ENCODE peak calls at places on chromosomes 13 and 19, in four cellular contexts. One of them, this sample, is unnamed.
A peak's percentile ranks its signal among the peaks of the same experiment; 100 is the strongest.

GRCh38 chr19:32865326-32865725 is 4.2 kb downstream of the SLC7A9 start:
- DNase-seq in HL-60: no peak
- DNase-seq in GM12878: no peak
- DNase-seq in K562: no peak
- DNase-seq in this sample: no peak

GRCh38 chr19:14889994-14890393 is 4.1 kb upstream of the OR7A17 start:
- DNase-seq in HL-60: no peak
- DNase-seq in GM12878: no peak
- DNase-seq in K562: no peak
- DNase-seq in this sample: no peak

GRCh38 chr13:32663660-32664059 is 77.4 kb downstream of the PDS5B start:
- DNase-seq in HL-60: no peak
- DNase-seq in GM12878: no peak
- DNase-seq in K562: no peak
- DNase-seq in this sample: no peak

GRCh38 chr13:113220877-113221276 is 11.5 kb downstream of the CUL4A start:
- DNase-seq in HL-60: no peak
- DNase-seq in GM12878: no peak
- DNase-seq in K562: no peak
- DNase-seq in this sample: no peak

GRCh38 chr13:73216381-73216831 is 157.6 kb downstream of the KLF5 start:
- DNase-seq in HL-60: no peak
- DNase-seq in GM12878: no peak
- DNase-seq in K562: no peak
- DNase-seq in this sample: no peak

GRCh38 chr19:7149956-7150705 is 80.6 kb downstream of the ZNF557 start:
- DNase-seq in HL-60: no peak
- DNase-seq in GM12878: no peak
- DNase-seq in K562: no peak
- DNase-seq in this sample: no peak

GRCh38 chr13:102392810-102393209 is 9.0 kb downstream of the FGF14 start:
- DNase-seq in HL-60: no peak
- DNase-seq in GM12878: no peak
- DNase-seq in K562: no peak
- DNase-seq in this sample: no peak

GRCh38 chr13:79678100-79678499 is 197.1 kb downstream of the NDFIP2 start:
- DNase-seq in HL-60: no peak
- DNase-seq in GM12878: no peak
- DNase-seq in K562: no peak
- DNase-seq in this sample: no peak

GRCh38 chr19:14149509-14149994 is 13.2 kb upstream of the ASF1B start:
- DNase-seq in HL-60: no peak
- DNase-seq in GM12878: no peak
- DNase-seq in K562: no peak
- DNase-seq in this sample: peak; percentile 64

GRCh38 chr13:29786698-29787097 is 63.7 kb downstream of the UBL3 start:
- DNase-seq in HL-60: no peak
- DNase-seq in GM12878: no peak
- DNase-seq in K562: no peak
- DNase-seq in this sample: no peak

GRCh38 chr13:53821632-53822031 is 793.0 kb downstream of the OLFM4 start:
- DNase-seq in HL-60: no peak
- DNase-seq in GM12878: no peak
- DNase-seq in K562: no peak
- DNase-seq in this sample: no peak

GRCh38 chr19:41310031-41310831 is at the start of gene CCDC97:
- DNase-seq in HL-60: peak; percentile 86
- DNase-seq in GM12878: peak; percentile 68
- DNase-seq in K562: peak; percentile 93
- DNase-seq in this sample: peak; percentile 91

GRCh38 chr19:40982594-40983101 is 8.4 kb upstream of the CYP2B6 start:
- DNase-seq in HL-60: no peak
- DNase-seq in GM12878: no peak
- DNase-seq in K562: no peak
- DNase-seq in this sample: no peak

GRCh38 chr19:34495416-34495815 is 13.9 kb downstream of the WTIP start:
- DNase-seq in HL-60: no peak
- DNase-seq in GM12878: no peak
- DNase-seq in K562: no peak
- DNase-seq in this sample: no peak

GRCh38 chr19:44725684-44726083 is 22.8 kb upstream of the BCL3 start:
- DNase-seq in HL-60: no peak
- DNase-seq in GM12878: no peak
- DNase-seq in K562: no peak
- DNase-seq in this sample: no peak

GRCh38 chr19:49512970-49513745 is 697 bp downstream of the FCGRT start:
- DNase-seq in HL-60: peak; percentile 40
- DNase-seq in GM12878: no peak
- DNase-seq in K562: no peak
- DNase-seq in this sample: no peak

GRCh38 chr19:29660835-29661234 is 4.4 kb upstream of the PLEKHF1 start:
- DNase-seq in HL-60: no peak
- DNase-seq in GM12878: no peak
- DNase-seq in K562: peak; percentile 53
- DNase-seq in this sample: no peak

GRCh38 chr19:7863157-7863970 is 10.8 kb downstream of the PRR36 start:
- DNase-seq in HL-60: no peak
- DNase-seq in GM12878: no peak
- DNase-seq in K562: no peak
- DNase-seq in this sample: no peak

GRCh38 chr13:97318532-97318931 is 96.4 kb downstream of the MBNL2 start:
- DNase-seq in HL-60: no peak
- DNase-seq in GM12878: no peak
- DNase-seq in K562: no peak
- DNase-seq in this sample: no peak

GRCh38 chr19:54792814-54793213 is 10.6 kb upstream of the KIR2DL4 start:
- DNase-seq in HL-60: no peak
- DNase-seq in GM12878: peak; percentile 23
- DNase-seq in K562: no peak
- DNase-seq in this sample: no peak

GRCh38 chr13:67328895-67329294 is 98.8 kb upstream of the PCDH9 start:
- DNase-seq in HL-60: no peak
- DNase-seq in GM12878: no peak
- DNase-seq in K562: no peak
- DNase-seq in this sample: no peak

GRCh38 chr19:50358483-50359431 is 6.7 kb downstream of the NAPSA start:
- DNase-seq in HL-60: no peak
- DNase-seq in GM12878: peak; percentile 48
- DNase-seq in K562: peak; percentile 97
- DNase-seq in this sample: peak; percentile 73

GRCh38 chr13:30125422-30126073 is 181.8 kb downstream of the KATNAL1 start:
- DNase-seq in HL-60: no peak
- DNase-seq in GM12878: no peak
- DNase-seq in K562: no peak
- DNase-seq in this sample: no peak

GRCh38 chr13:93355094-93355493 is 128.5 kb downstream of the GPC6 start:
- DNase-seq in HL-60: no peak
- DNase-seq in GM12878: no peak
- DNase-seq in K562: peak; percentile 22
- DNase-seq in this sample: no peak
- TF ChIP-seq POLR2AphosphoS5 in HL-60: no peak
- TF ChIP-seq POLR2AphosphoS5 in GM12878: no peak
- TF ChIP-seq POLR2AphosphoS5 in K562: no peak
- TF ChIP-seq POLR2AphosphoS5 in this sample: no peak

GRCh38 chr19:43447655-43448054 is 17.8 kb downstream of the LYPD3 start:
- DNase-seq in HL-60: no peak
- DNase-seq in GM12878: no peak
- DNase-seq in K562: no peak
- DNase-seq in this sample: no peak

GRCh38 chr19:43452517-43453045 is 12.8 kb downstream of the LYPD3 start:
- DNase-seq in HL-60: no peak
- DNase-seq in GM12878: no peak
- DNase-seq in K562: no peak
- DNase-seq in this sample: no peak

GRCh38 chr19:43446746-43447489 is 18.5 kb downstream of the LYPD3 start:
- DNase-seq in HL-60: no peak
- DNase-seq in GM12878: no peak
- DNase-seq in K562: peak; percentile 78
- DNase-seq in this sample: peak; percentile 63

GRCh38 chr19:43455321-43456113 is 9.9 kb downstream of the LYPD3 start:
- DNase-seq in HL-60: no peak
- DNase-seq in GM12878: no peak
- DNase-seq in K562: no peak
- DNase-seq in this sample: no peak

DNA sequence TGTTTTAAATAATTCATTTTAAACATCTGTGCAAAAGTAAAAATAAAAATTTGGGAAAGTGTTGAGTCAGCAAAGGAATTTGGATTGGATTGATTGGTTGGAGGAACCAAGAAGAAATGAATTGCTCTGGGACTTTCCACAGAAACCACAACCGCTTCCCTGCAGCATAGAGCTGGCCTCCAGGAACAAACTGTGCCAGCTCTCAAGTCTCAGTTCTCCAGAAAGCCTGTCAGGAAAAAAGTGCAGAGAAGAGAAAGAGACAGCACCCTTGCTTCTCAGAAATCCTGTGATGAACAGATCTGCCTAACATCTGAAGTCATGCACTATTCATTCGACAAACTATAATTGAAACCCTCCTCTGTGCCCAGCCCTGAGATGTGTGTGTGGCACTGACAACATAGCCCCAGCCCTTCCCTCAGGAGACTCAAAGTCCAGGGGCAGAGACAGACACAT is 14.8 kb downstream of the LYPD3 start:
- DNase-seq in HL-60: no peak
- DNase-seq in GM12878: no peak
- DNase-seq in K562: no peak
- DNase-seq in this sample: no peak
- TF ChIP-seq SPI1 in HL-60: no peak
- TF ChIP-seq SPI1 in GM12878: no peak
- TF ChIP-seq SPI1 in K562: no peak
- TF ChIP-seq SPI1 in this sample: no peak

GRCh38 chr13:71851541-71851940 is 15.5 kb downstream of the DACH1 start:
- DNase-seq in HL-60: no peak
- DNase-seq in GM12878: no peak
- DNase-seq in K562: no peak
- DNase-seq in this sample: no peak

GRCh38 chr13:71856548-71856947 is 10.5 kb downstream of the DACH1 start:
- DNase-seq in HL-60: no peak
- DNase-seq in GM12878: no peak
- DNase-seq in K562: no peak
- DNase-seq in this sample: no peak

GRCh38 chr13:71854401-71854800 is 12.6 kb downstream of the DACH1 start:
- DNase-seq in HL-60: no peak
- DNase-seq in GM12878: no peak
- DNase-seq in K562: no peak
- DNase-seq in this sample: no peak

DNA sequence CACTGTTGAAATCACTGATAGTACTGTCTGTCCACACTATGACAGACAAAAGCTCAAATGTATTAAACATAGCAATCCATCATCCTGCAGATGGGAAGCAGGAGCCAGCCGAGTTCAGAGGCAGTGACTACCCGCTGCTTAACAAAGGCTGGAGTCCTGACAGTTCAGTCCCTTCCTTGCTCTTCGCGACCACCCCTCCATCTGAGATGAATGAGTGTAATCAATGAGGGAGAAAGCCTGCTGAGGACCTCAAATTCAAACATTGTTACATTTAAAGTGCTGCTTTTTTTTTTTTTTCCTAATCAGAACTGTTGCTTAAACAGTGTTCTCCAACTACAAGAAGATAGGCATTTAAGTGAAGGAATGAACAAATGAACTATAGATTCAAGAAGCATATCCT is 14.9 kb downstream of the DACH1 start:
- DNase-seq in HL-60: no peak
- DNase-seq in GM12878: no peak
- DNase-seq in K562: no peak
- DNase-seq in this sample: no peak
- TF ChIP-seq POLR2AphosphoS5 in HL-60: no peak
- TF ChIP-seq POLR2AphosphoS5 in GM12878: no peak
- TF ChIP-seq POLR2AphosphoS5 in K562: no peak
- TF ChIP-seq POLR2AphosphoS5 in this sample: no peak

DNA sequence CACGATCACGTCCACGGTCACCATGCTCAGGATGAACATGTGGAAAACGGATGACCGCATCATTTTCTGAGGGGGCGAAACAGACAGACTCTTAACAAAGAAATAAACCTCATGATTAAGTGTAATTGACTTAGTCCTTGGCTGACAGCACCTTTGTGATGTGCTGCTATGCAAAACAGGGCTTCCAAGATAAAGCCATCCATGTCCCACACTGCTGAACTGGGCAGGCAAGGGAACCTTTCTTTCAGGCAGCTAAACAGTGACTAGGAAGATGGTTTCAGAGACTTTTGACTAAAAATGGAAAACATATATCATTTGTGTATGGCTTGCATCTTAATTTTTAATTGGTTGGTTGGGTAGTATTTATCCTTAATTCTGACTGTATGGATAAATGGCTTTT is 157.8 kb downstream of the NALCN start:
- DNase-seq in HL-60: no peak
- DNase-seq in GM12878: no peak
- DNase-seq in K562: no peak
- DNase-seq in this sample: no peak
- TF ChIP-seq SPI1 in HL-60: no peak
- TF ChIP-seq SPI1 in GM12878: no peak
- TF ChIP-seq SPI1 in K562: no peak
- TF ChIP-seq SPI1 in this sample: no peak

GRCh38 chr19:17303167-17303939 is at the start of gene ABHD8:
- DNase-seq in HL-60: peak; percentile 90
- DNase-seq in GM12878: peak; percentile 72
- DNase-seq in K562: peak; percentile 97
- DNase-seq in this sample: peak; percentile 91
- TF ChIP-seq POLR2AphosphoS5 in HL-60: no peak
- TF ChIP-seq POLR2AphosphoS5 in GM12878: no peak
- TF ChIP-seq POLR2AphosphoS5 in K562: no peak
- TF ChIP-seq POLR2AphosphoS5 in this sample: no peak

DNA sequence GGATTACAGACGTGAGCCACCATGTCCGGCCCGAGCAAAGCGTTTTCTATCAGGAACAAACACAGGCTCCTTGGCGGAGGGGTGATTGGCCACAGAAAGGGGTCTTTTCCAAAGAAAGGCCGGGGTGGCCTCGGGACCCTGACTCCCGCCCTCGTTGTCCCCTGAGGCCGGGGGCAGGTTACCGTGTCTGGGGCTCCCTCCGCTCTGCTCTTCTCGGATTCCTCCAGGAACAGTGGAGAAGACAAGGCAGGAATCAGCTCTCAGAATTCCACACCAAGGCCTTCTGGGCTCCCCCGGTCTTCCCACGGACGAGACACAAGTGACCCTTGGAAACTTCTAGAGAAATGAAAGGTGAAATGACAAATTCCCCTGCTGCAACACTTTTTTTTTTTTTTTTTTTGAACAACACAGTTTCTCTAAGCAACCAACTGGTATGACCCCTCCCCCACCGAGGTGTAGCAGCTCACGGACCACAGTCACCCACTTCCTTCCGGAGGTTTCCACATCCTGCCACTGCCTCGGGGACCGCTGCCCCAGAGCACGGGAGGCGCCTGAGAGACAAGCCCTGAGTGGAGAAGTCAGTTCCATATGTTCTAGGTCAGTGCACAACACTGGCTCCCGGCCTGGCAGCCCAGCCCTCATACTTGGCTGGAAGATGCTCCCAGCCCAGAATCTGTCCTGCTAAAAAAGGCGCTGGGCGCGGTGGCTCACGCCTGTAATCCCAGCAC is 11.0 kb downstream of the MOB3A start:
- DNase-seq in HL-60: peak; percentile 98
- DNase-seq in GM12878: peak; percentile 96
- DNase-seq in K562: peak; percentile 70
- DNase-seq in this sample: peak; percentile 80
- TF ChIP-seq SPI1 in HL-60: peak; percentile 79
- TF ChIP-seq SPI1 in GM12878: peak; percentile 73
- TF ChIP-seq SPI1 in K562: peak; percentile 49
- TF ChIP-seq SPI1 in this sample: peak; percentile 70

This sample was measured in GM12891.